ENCODE peak calls at places on chromosomes 2 and 18, in nine cellular contexts. Z is T-helper 22 cell; D is substantia nigra; K is stimulated activated CD4-positive, alpha-beta T cell treated with anti-CD3 and anti-CD28 coated beads, Interleukin-15, amount 100 ng/mL, for 1 hour; G is Daoy; E is osteoblast; W is thoracic aorta; R is right cardiac atrium; S is KBM-7. A is an unnamed sample.

GRCh38 chr2:103818176-103818575 is 1035.7 kb upstream of the POU3F3 start:
- DNase-seq in E (no peak), R (no peak), Z (no peak), W (no peak), G (no peak), K (no peak), S (no peak), D (no peak), A (no peak)

GRCh38 chr18:3248670-3249359 is 1.2 kb downstream of the MYL12A start:
- DNase-seq in S (peak), R (no peak), D (no peak), W (no peak), Z (no peak), K (no peak), G (peak), E (no peak), A (no peak)

GRCh38 chr2:227728035-227728434 is at the start of gene SCYGR7:
- DNase-seq in S (no peak), K (no peak), R (no peak), W (no peak), D (no peak), E (no peak), G (no peak), Z (no peak), A (no peak)

GRCh38 chr2:165877565-165878550 is 75.7 kb downstream of the TTC21B start:
- DNase-seq in G (no peak), K (no peak), Z (no peak), R (no peak), W (no peak), D (no peak), S (peak), E (peak), A (no peak)

GRCh38 chr2:14903709-14904374 is 271.3 kb downstream of the LRATD1 start:
- DNase-seq in S (peak), G (peak), E (no peak), D (no peak), K (no peak), R (peak), Z (no peak), W (no peak), A (no peak)

GRCh38 chr2:121210691-121211090 is 74.3 kb downstream of the TFCP2L1 start:
- DNase-seq in K (no peak), E (no peak), W (no peak), D (no peak), R (peak), G (peak), Z (no peak), S (no peak), A (no peak)

GRCh38 chr2:20424300-20425290 is 22.3 kb upstream of the RHOB start:
- DNase-seq in W (no peak), K (no peak), R (peak), Z (no peak), E (peak), S (peak), D (peak), G (peak), A (no peak)

GRCh38 chr2:1742680-1743395 is 1.5 kb downstream of the PXDN start:
- DNase-seq in D (peak), G (peak), K (no peak), E (peak), R (peak), Z (no peak), S (no peak), W (no peak), A (peak)

GRCh38 chr18:13217466-13217961 is 1.0 kb upstream of the LDLRAD4 start:
- DNase-seq in D (peak), E (peak), R (peak), G (peak), Z (peak), W (no peak), S (peak), K (peak), A (no peak)

GRCh38 chr2:180015951-180016709 is 9.0 kb upstream of the CWC22 start:
- DNase-seq in G (peak), W (no peak), Z (no peak), D (no peak), R (no peak), S (no peak), K (no peak), E (peak), A (no peak)

GRCh38 chr2:46144133-46144800 is 152.9 kb upstream of the EPAS1 start:
- DNase-seq in K (no peak), Z (no peak), S (no peak), G (no peak), R (no peak), D (no peak), W (no peak), E (no peak), A (no peak)

GRCh38 chr18:60888225-60888624 is 445.0 kb upstream of the CDH20 start:
- DNase-seq in D (no peak), S (no peak), G (no peak), Z (no peak), R (no peak), W (no peak), K (no peak), E (no peak), A (no peak)

GRCh38 chr2:33214436-33214835 is 262.0 kb upstream of the RASGRP3 start:
- DNase-seq in Z (no peak), G (peak), E (peak), K (no peak), D (no peak), R (no peak), S (no peak), W (no peak), A (no peak)

GRCh38 chr2:231683292-231683898 is 24.9 kb upstream of the PTMA start:
- DNase-seq in G (no peak), R (no peak), K (no peak), Z (no peak), W (no peak), E (peak), S (no peak), D (peak), A (no peak)

GRCh38 chr2:86297382-86298147 is 39.9 kb downstream of the REEP1 start:
- DNase-seq in K (no peak), Z (no peak), W (no peak), S (peak), E (peak), G (no peak), D (no peak), R (no peak), A (no peak)

GRCh38 chr2:232501331-232501771 is 13.7 kb upstream of the ECEL1 start:
- DNase-seq in K (no peak), G (no peak), S (no peak), D (no peak), Z (no peak), W (no peak), R (peak), E (no peak), A (peak)

GRCh38 chr18:58194028-58194427 is 150.0 kb downstream of the NEDD4L start:
- DNase-seq in W (no peak), R (peak), D (no peak), E (no peak), G (no peak), S (no peak), Z (no peak), K (no peak), A (peak)

GRCh38 chr2:109648041-109648527 is 33.9 kb downstream of the SOWAHC start:
- DNase-seq in R (no peak), G (no peak), E (peak), Z (no peak), W (no peak), D (no peak), K (no peak), S (no peak), A (no peak)

GRCh38 chr18:35572644-35573043 is 8.9 kb upstream of the GALNT1 start:
- DNase-seq in R (peak), Z (no peak), W (no peak), G (no peak), S (no peak), K (no peak), D (no peak), E (peak), A (no peak)

GRCh38 chr2:177295479-177295878 is 31.0 kb upstream of the NFE2L2 start:
- DNase-seq in K (no peak), Z (no peak), G (no peak), D (no peak), R (no peak), S (no peak), E (peak), W (no peak), A (no peak)

GRCh38 chr18:46174317-46175039 is 70.3 kb downstream of the HAUS1 start:
- DNase-seq in K (no peak), Z (peak), E (peak), R (peak), G (peak), D (peak), W (no peak), S (peak), A (peak)

GRCh38 chr18:500556-501405 is at the start of gene COLEC12:
- DNase-seq in G (peak), D (peak), W (no peak), R (peak), E (peak), S (no peak), K (no peak), Z (no peak), A (no peak)

GRCh38 chr2:68292108-68292710 is 27.5 kb downstream of the CNRIP1 start:
- DNase-seq in S (peak), K (no peak), E (no peak), R (no peak), G (no peak), Z (no peak), D (no peak), W (no peak), A (no peak)

GRCh38 chr2:56801770-56802169 is 618.0 kb downstream of the CCDC85A start:
- DNase-seq in R (no peak), K (no peak), D (no peak), S (no peak), E (no peak), Z (no peak), G (peak), W (no peak), A (no peak)

GRCh38 chr18:75659535-75660023 is 232.1 kb upstream of the SMIM21 start:
- DNase-seq in R (no peak), G (no peak), E (no peak), W (no peak), Z (no peak), D (no peak), K (no peak), S (no peak), A (no peak)

GRCh38 chr2:147255812-147256211 is 589.0 kb upstream of the ACVR2A start:
- DNase-seq in S (no peak), G (no peak), W (no peak), E (no peak), R (peak), Z (no peak), K (no peak), D (peak), A (no peak)

GRCh38 chr2:240567872-240568677 is at the start of gene RNPEPL1:
- DNase-seq in S (peak), Z (peak), G (peak), W (no peak), E (peak), D (no peak), K (no peak), R (no peak), A (peak)

GRCh38 chr2:27362678-27363420 is 6.3 kb upstream of the GTF3C2 start:
- DNase-seq in E (no peak), K (no peak), S (no peak), D (no peak), W (no peak), Z (no peak), R (no peak), G (no peak), A (no peak)

GRCh38 chr2:231483398-231484329 is 19.4 kb upstream of the NCL start:
- DNase-seq in D (no peak), E (peak), S (no peak), K (no peak), G (no peak), R (peak), Z (no peak), W (no peak), A (peak)